ENCODE peak calls at places on chromosomes 16 and 17, in six cellular contexts. One of them, this sample, is unnamed.

GRCh38 chr17:53892222-53892621 is 69.5 kb downstream of the KIF2B start:
- DNase-seq in stimulated activated effector memory CD8-positive, alpha-beta T cell treated with anti-CD3 and anti-CD28 coated beads, Interleukin-12 subunit alpha, Interleukin-12 subunit beta, amount 100 ng/mL, for 72 hours: no peak
- DNase-seq in ureter: no peak
- DNase-seq in stimulated activated CD8-positive, alpha-beta memory T cell treated with anti-CD3 and anti-CD28 coated beads, Interleukin-7, amount 100 ng/mL, for 4 hours: no peak
- DNase-seq in osteocyte: no peak
- DNase-seq in tibial nerve: no peak
- DNase-seq in this sample: no peak

GRCh38 chr16:88983771-88984687 is 7.0 kb upstream of the CBFA2T3 start:
- DNase-seq in tibial nerve: no peak
- DNase-seq in ureter: no peak
- DNase-seq in osteocyte: no peak
- DNase-seq in stimulated activated CD8-positive, alpha-beta memory T cell treated with anti-CD3 and anti-CD28 coated beads, Interleukin-7, amount 100 ng/mL, for 4 hours: no peak
- DNase-seq in stimulated activated effector memory CD8-positive, alpha-beta T cell treated with anti-CD3 and anti-CD28 coated beads, Interleukin-12 subunit alpha, Interleukin-12 subunit beta, amount 100 ng/mL, for 72 hours: no peak
- DNase-seq in this sample: no peak

GRCh38 chr17:73944366-73944765 is 259.1 kb upstream of the RPL38 start:
- DNase-seq in tibial nerve: no peak
- DNase-seq in stimulated activated effector memory CD8-positive, alpha-beta T cell treated with anti-CD3 and anti-CD28 coated beads, Interleukin-12 subunit alpha, Interleukin-12 subunit beta, amount 100 ng/mL, for 72 hours: no peak
- DNase-seq in stimulated activated CD8-positive, alpha-beta memory T cell treated with anti-CD3 and anti-CD28 coated beads, Interleukin-7, amount 100 ng/mL, for 4 hours: no peak
- DNase-seq in ureter: no peak
- DNase-seq in osteocyte: no peak
- DNase-seq in this sample: no peak

GRCh38 chr16:14564323-14564722 is 65.7 kb downstream of the PARN start:
- DNase-seq in ureter: no peak
- DNase-seq in stimulated activated effector memory CD8-positive, alpha-beta T cell treated with anti-CD3 and anti-CD28 coated beads, Interleukin-12 subunit alpha, Interleukin-12 subunit beta, amount 100 ng/mL, for 72 hours: no peak
- DNase-seq in tibial nerve: no peak
- DNase-seq in osteocyte: no peak
- DNase-seq in stimulated activated CD8-positive, alpha-beta memory T cell treated with anti-CD3 and anti-CD28 coated beads, Interleukin-7, amount 100 ng/mL, for 4 hours: no peak
- DNase-seq in this sample: no peak

GRCh38 chr17:9912146-9913099 is 7.4 kb upstream of the RCVRN start:
- DNase-seq in osteocyte: no peak
- DNase-seq in stimulated activated CD8-positive, alpha-beta memory T cell treated with anti-CD3 and anti-CD28 coated beads, Interleukin-7, amount 100 ng/mL, for 4 hours: no peak
- DNase-seq in stimulated activated effector memory CD8-positive, alpha-beta T cell treated with anti-CD3 and anti-CD28 coated beads, Interleukin-12 subunit alpha, Interleukin-12 subunit beta, amount 100 ng/mL, for 72 hours: no peak
- DNase-seq in tibial nerve: no peak
- DNase-seq in ureter: no peak
- DNase-seq in this sample: no peak

GRCh38 chr16:29290631-29291247 is 115.8 kb downstream of the NPIPB11 start:
- DNase-seq in ureter: peak; percentile 98
- DNase-seq in osteocyte: peak; percentile 97
- DNase-seq in stimulated activated effector memory CD8-positive, alpha-beta T cell treated with anti-CD3 and anti-CD28 coated beads, Interleukin-12 subunit alpha, Interleukin-12 subunit beta, amount 100 ng/mL, for 72 hours: peak; percentile 66
- DNase-seq in stimulated activated CD8-positive, alpha-beta memory T cell treated with anti-CD3 and anti-CD28 coated beads, Interleukin-7, amount 100 ng/mL, for 4 hours: peak; percentile 32
- DNase-seq in tibial nerve: peak; percentile 98
- DNase-seq in this sample: peak; percentile 49

GRCh38 chr16:10984509-10984908 is 40.1 kb downstream of the CLEC16A start:
- DNase-seq in tibial nerve: no peak
- DNase-seq in ureter: no peak
- DNase-seq in osteocyte: no peak
- DNase-seq in stimulated activated effector memory CD8-positive, alpha-beta T cell treated with anti-CD3 and anti-CD28 coated beads, Interleukin-12 subunit alpha, Interleukin-12 subunit beta, amount 100 ng/mL, for 72 hours: no peak
- DNase-seq in stimulated activated CD8-positive, alpha-beta memory T cell treated with anti-CD3 and anti-CD28 coated beads, Interleukin-7, amount 100 ng/mL, for 4 hours: no peak
- DNase-seq in this sample: no peak

GRCh38 chr16:4570086-4570485 is 13.9 kb downstream of the C16orf96 start:
- DNase-seq in tibial nerve: no peak
- DNase-seq in stimulated activated effector memory CD8-positive, alpha-beta T cell treated with anti-CD3 and anti-CD28 coated beads, Interleukin-12 subunit alpha, Interleukin-12 subunit beta, amount 100 ng/mL, for 72 hours: no peak
- DNase-seq in osteocyte: no peak
- DNase-seq in ureter: no peak
- DNase-seq in stimulated activated CD8-positive, alpha-beta memory T cell treated with anti-CD3 and anti-CD28 coated beads, Interleukin-7, amount 100 ng/mL, for 4 hours: no peak
- DNase-seq in this sample: no peak

GRCh38 chr16:77304883-77305282 is 105.7 kb downstream of the SYCE1L start:
- DNase-seq in stimulated activated effector memory CD8-positive, alpha-beta T cell treated with anti-CD3 and anti-CD28 coated beads, Interleukin-12 subunit alpha, Interleukin-12 subunit beta, amount 100 ng/mL, for 72 hours: no peak
- DNase-seq in osteocyte: no peak
- DNase-seq in ureter: no peak
- DNase-seq in tibial nerve: no peak
- DNase-seq in stimulated activated CD8-positive, alpha-beta memory T cell treated with anti-CD3 and anti-CD28 coated beads, Interleukin-7, amount 100 ng/mL, for 4 hours: no peak
- DNase-seq in this sample: no peak

GRCh38 chr17:77957869-77958715 is at the start of gene TNRC6C:
- DNase-seq in osteocyte: peak; percentile 100
- DNase-seq in ureter: peak; percentile 100
- DNase-seq in stimulated activated effector memory CD8-positive, alpha-beta T cell treated with anti-CD3 and anti-CD28 coated beads, Interleukin-12 subunit alpha, Interleukin-12 subunit beta, amount 100 ng/mL, for 72 hours: peak; percentile 96
- DNase-seq in stimulated activated CD8-positive, alpha-beta memory T cell treated with anti-CD3 and anti-CD28 coated beads, Interleukin-7, amount 100 ng/mL, for 4 hours: peak; percentile 100
- DNase-seq in tibial nerve: peak; percentile 100
- DNase-seq in this sample: peak; percentile 99

GRCh38 chr16:50841081-50841886 is 99.4 kb downstream of the CYLD start:
- DNase-seq in ureter: peak; percentile 45
- DNase-seq in stimulated activated CD8-positive, alpha-beta memory T cell treated with anti-CD3 and anti-CD28 coated beads, Interleukin-7, amount 100 ng/mL, for 4 hours: peak; percentile 17
- DNase-seq in osteocyte: peak; percentile 80
- DNase-seq in stimulated activated effector memory CD8-positive, alpha-beta T cell treated with anti-CD3 and anti-CD28 coated beads, Interleukin-12 subunit alpha, Interleukin-12 subunit beta, amount 100 ng/mL, for 72 hours: no peak
- DNase-seq in tibial nerve: no peak
- DNase-seq in this sample: no peak

GRCh38 chr16:10827691-10828341 is 9.2 kb upstream of the TVP23A start:
- DNase-seq in tibial nerve: peak; percentile 79
- DNase-seq in osteocyte: no peak
- DNase-seq in stimulated activated effector memory CD8-positive, alpha-beta T cell treated with anti-CD3 and anti-CD28 coated beads, Interleukin-12 subunit alpha, Interleukin-12 subunit beta, amount 100 ng/mL, for 72 hours: no peak
- DNase-seq in stimulated activated CD8-positive, alpha-beta memory T cell treated with anti-CD3 and anti-CD28 coated beads, Interleukin-7, amount 100 ng/mL, for 4 hours: no peak
- DNase-seq in ureter: peak; percentile 81
- DNase-seq in this sample: no peak

GRCh38 chr16:27684047-27684446 is 134.1 kb downstream of the KATNIP start:
- DNase-seq in stimulated activated CD8-positive, alpha-beta memory T cell treated with anti-CD3 and anti-CD28 coated beads, Interleukin-7, amount 100 ng/mL, for 4 hours: no peak
- DNase-seq in stimulated activated effector memory CD8-positive, alpha-beta T cell treated with anti-CD3 and anti-CD28 coated beads, Interleukin-12 subunit alpha, Interleukin-12 subunit beta, amount 100 ng/mL, for 72 hours: no peak
- DNase-seq in tibial nerve: no peak
- DNase-seq in ureter: no peak
- DNase-seq in osteocyte: no peak
- DNase-seq in this sample: no peak

GRCh38 chr17:34249497-34249877 is 5.6 kb upstream of the CCL2 start:
- DNase-seq in osteocyte: no peak
- DNase-seq in tibial nerve: no peak
- DNase-seq in stimulated activated effector memory CD8-positive, alpha-beta T cell treated with anti-CD3 and anti-CD28 coated beads, Interleukin-12 subunit alpha, Interleukin-12 subunit beta, amount 100 ng/mL, for 72 hours: no peak
- DNase-seq in stimulated activated CD8-positive, alpha-beta memory T cell treated with anti-CD3 and anti-CD28 coated beads, Interleukin-7, amount 100 ng/mL, for 4 hours: no peak
- DNase-seq in ureter: no peak
- DNase-seq in this sample: no peak

GRCh38 chr16:66899945-66900688 is 18.6 kb downstream of the CDH16 start:
- DNase-seq in stimulated activated CD8-positive, alpha-beta memory T cell treated with anti-CD3 and anti-CD28 coated beads, Interleukin-7, amount 100 ng/mL, for 4 hours: no peak
- DNase-seq in stimulated activated effector memory CD8-positive, alpha-beta T cell treated with anti-CD3 and anti-CD28 coated beads, Interleukin-12 subunit alpha, Interleukin-12 subunit beta, amount 100 ng/mL, for 72 hours: no peak
- DNase-seq in tibial nerve: peak; percentile 82
- DNase-seq in osteocyte: no peak
- DNase-seq in ureter: peak; percentile 85
- DNase-seq in this sample: no peak

GRCh38 chr17:33981713-33982601 is 273.1 kb upstream of the CCL2 start:
- DNase-seq in tibial nerve: no peak
- DNase-seq in ureter: no peak
- DNase-seq in stimulated activated CD8-positive, alpha-beta memory T cell treated with anti-CD3 and anti-CD28 coated beads, Interleukin-7, amount 100 ng/mL, for 4 hours: no peak
- DNase-seq in stimulated activated effector memory CD8-positive, alpha-beta T cell treated with anti-CD3 and anti-CD28 coated beads, Interleukin-12 subunit alpha, Interleukin-12 subunit beta, amount 100 ng/mL, for 72 hours: no peak
- DNase-seq in osteocyte: no peak
- DNase-seq in this sample: no peak

GRCh38 chr17:40485851-40486512 is 15.4 kb downstream of the TNS4 start:
- DNase-seq in osteocyte: no peak
- DNase-seq in tibial nerve: peak; percentile 80
- DNase-seq in stimulated activated effector memory CD8-positive, alpha-beta T cell treated with anti-CD3 and anti-CD28 coated beads, Interleukin-12 subunit alpha, Interleukin-12 subunit beta, amount 100 ng/mL, for 72 hours: no peak
- DNase-seq in ureter: no peak
- DNase-seq in stimulated activated CD8-positive, alpha-beta memory T cell treated with anti-CD3 and anti-CD28 coated beads, Interleukin-7, amount 100 ng/mL, for 4 hours: no peak
- DNase-seq in this sample: no peak

GRCh38 chr17:40251576-40251975 is 32.5 kb downstream of the WIPF2 start:
- DNase-seq in osteocyte: no peak
- DNase-seq in ureter: no peak
- DNase-seq in tibial nerve: peak; percentile 44
- DNase-seq in stimulated activated CD8-positive, alpha-beta memory T cell treated with anti-CD3 and anti-CD28 coated beads, Interleukin-7, amount 100 ng/mL, for 4 hours: no peak
- DNase-seq in stimulated activated effector memory CD8-positive, alpha-beta T cell treated with anti-CD3 and anti-CD28 coated beads, Interleukin-12 subunit alpha, Interleukin-12 subunit beta, amount 100 ng/mL, for 72 hours: no peak
- DNase-seq in this sample: no peak

GRCh38 chr16:72939247-72939646 is 108.7 kb downstream of the ZFHX3 start:
- DNase-seq in ureter: peak; percentile 62
- DNase-seq in tibial nerve: peak; percentile 38
- DNase-seq in stimulated activated CD8-positive, alpha-beta memory T cell treated with anti-CD3 and anti-CD28 coated beads, Interleukin-7, amount 100 ng/mL, for 4 hours: no peak
- DNase-seq in osteocyte: no peak
- DNase-seq in stimulated activated effector memory CD8-positive, alpha-beta T cell treated with anti-CD3 and anti-CD28 coated beads, Interleukin-12 subunit alpha, Interleukin-12 subunit beta, amount 100 ng/mL, for 72 hours: no peak
- DNase-seq in this sample: no peak

GRCh38 chr17:64345691-64346376 is 44.8 kb downstream of the PECAM1 start:
- DNase-seq in stimulated activated effector memory CD8-positive, alpha-beta T cell treated with anti-CD3 and anti-CD28 coated beads, Interleukin-12 subunit alpha, Interleukin-12 subunit beta, amount 100 ng/mL, for 72 hours: no peak
- DNase-seq in tibial nerve: no peak
- DNase-seq in osteocyte: no peak
- DNase-seq in ureter: no peak
- DNase-seq in stimulated activated CD8-positive, alpha-beta memory T cell treated with anti-CD3 and anti-CD28 coated beads, Interleukin-7, amount 100 ng/mL, for 4 hours: no peak
- DNase-seq in this sample: no peak

GRCh38 chr16:54282202-54282922 is 4.2 kb downstream of the IRX3 start:
- DNase-seq in ureter: no peak
- DNase-seq in tibial nerve: no peak
- DNase-seq in osteocyte: no peak
- DNase-seq in stimulated activated CD8-positive, alpha-beta memory T cell treated with anti-CD3 and anti-CD28 coated beads, Interleukin-7, amount 100 ng/mL, for 4 hours: no peak
- DNase-seq in stimulated activated effector memory CD8-positive, alpha-beta T cell treated with anti-CD3 and anti-CD28 coated beads, Interleukin-12 subunit alpha, Interleukin-12 subunit beta, amount 100 ng/mL, for 72 hours: no peak
- DNase-seq in this sample: no peak

This sample was measured in H1.